ENCODE peak calls at places on chromosome 21, in eight cellular contexts. N is activated CD4-positive, CD25-positive, alpha-beta regulatory T cell treated with anti-CD3 and anti-CD28 coated beads, Interleukin-2, amount 50 U/mL, for 72 hours; J is AML-193; R is stimulated activated CD4-positive, alpha-beta T cell treated with anti-CD3 and anti-CD28 coated beads, TNF-alpha, amount 100 ng/mL, for 4 hours; E is fibroblast of gingiva; K is pancreas; B is kidney; D is NCI-H1694 treated with DMSO at 0.1 percent for 48 hours. C is an unnamed sample.
A peak's percentile ranks its signal among the peaks of the same experiment; 100 is the strongest.

GRCh38 chr21:28793043-28793442 is 199.6 kb downstream of the LTN1 start:
- DNase-seq in N (no peak), J (no peak), R (no peak), E (peak; percentile 72), K (no peak), B (no peak), D (no peak), C (no peak)

GRCh38 chr21:43287111-43287973 is 118.5 kb downstream of the CRYAA start:
- DNase-seq in N (no peak), J (no peak), R (no peak), E (no peak), K (no peak), B (peak; percentile 52), D (no peak), C (no peak)

GRCh38 chr21:41321211-41321907 is 4.8 kb downstream of the FAM3B start:
- DNase-seq in N (no peak), J (no peak), R (no peak), E (no peak), K (no peak), B (no peak), D (no peak), C (no peak)

GRCh38 chr21:34807146-34807880 is 138.5 kb downstream of the CLIC6 start:
- DNase-seq in N (peak; percentile 53), J (no peak), R (peak; percentile 65), E (peak; percentile 72), K (no peak), B (no peak), D (no peak), C (peak; percentile 78)

GRCh38 chr21:43190544-43191340 is 21.9 kb downstream of the CRYAA start:
- DNase-seq in N (no peak), J (no peak), R (no peak), E (no peak), K (no peak), B (peak; percentile 53), D (no peak), C (peak; percentile 53)

GRCh38 chr21:35436899-35437298 is 387.8 kb upstream of the RUNX1 start:
- DNase-seq in N (no peak), J (no peak), R (no peak), E (no peak), K (no peak), B (no peak), D (no peak), C (no peak)

GRCh38 chr21:14923468-14923867 is 141.3 kb downstream of the NRIP1 start:
- DNase-seq in N (no peak), J (no peak), R (no peak), E (peak; percentile 75), K (no peak), B (no peak), D (no peak), C (no peak)

GRCh38 chr21:14013056-14013603 is 197.6 kb downstream of the LIPI start:
- DNase-seq in N (no peak), J (no peak), R (no peak), E (no peak), K (peak; percentile 50), B (peak; percentile 41), D (no peak), C (no peak)

GRCh38 chr21:45972716-45973474 is 8.7 kb upstream of the COL6A1 start:
- DNase-seq in N (no peak), J (no peak), R (no peak), E (peak; percentile 94), K (peak; percentile 84), B (peak; percentile 85), D (peak; percentile 5), C (peak; percentile 85)

GRCh38 chr21:15749868-15750174 is 20.0 kb downstream of the USP25 start:
- DNase-seq in N (no peak), J (no peak), R (no peak), E (no peak), K (no peak), B (no peak), D (no peak), C (no peak)

GRCh38 chr21:36917487-36918158 is 48.8 kb downstream of the HLCS start:
- DNase-seq in N (no peak), J (peak; percentile 1), R (no peak), E (peak; percentile 26), K (no peak), B (no peak), D (no peak), C (no peak)

GRCh38 chr21:36471254-36471723 is 8.6 kb downstream of the CLDN14 start:
- DNase-seq in N (no peak), J (no peak), R (no peak), E (no peak), K (no peak), B (no peak), D (no peak), C (no peak)